ENCODE peak calls at places on chromosome 11, in four cellular contexts. A, R, D and P are unnamed samples.

GRCh38 chr11:17314232-17314547 is 37.4 kb upstream of the NCR3LG1 start:
- DNase-seq in A (no peak), R (no peak), D (no peak), P (peak; percentile 70)

GRCh38 chr11:69674267-69674885 is 777 bp downstream of the LTO1 start:
- DNase-seq in A (no peak), R (no peak), D (no peak), P (peak; percentile 76)

GRCh38 chr11:2092956-2093412 is 46.2 kb downstream of the IGF2 start:
- DNase-seq in A (peak; percentile 72), R (no peak), D (no peak), P (no peak)

GRCh38 chr11:117620659-117621058 is 176.4 kb downstream of the DSCAML1 start:
- DNase-seq in A (no peak), R (no peak), D (no peak), P (no peak)

GRCh38 chr11:79084382-79084781 is 356.4 kb downstream of the TENM4 start:
- DNase-seq in A (no peak), R (no peak), D (no peak), P (no peak)

GRCh38 chr11:36622431-36623136 is 24.5 kb upstream of the RAG2 start:
- DNase-seq in A (no peak), R (no peak), D (no peak), P (peak; percentile 14)

GRCh38 chr11:132913295-132913694 is 619.0 kb downstream of the OPCML start:
- DNase-seq in A (no peak), R (no peak), D (no peak), P (no peak)

GRCh38 chr11:73585834-73586575 is 11.9 kb downstream of the FAM168A start:
- DNase-seq in A (no peak), R (no peak), D (no peak), P (peak; percentile 47)

GRCh38 chr11:79152511-79152910 is 288.3 kb downstream of the TENM4 start:
- DNase-seq in A (no peak), R (no peak), D (no peak), P (no peak)

GRCh38 chr11:69174841-69175240 is 19.1 kb downstream of the SMIM38 start:
- DNase-seq in A (no peak), R (no peak), D (no peak), P (no peak)

GRCh38 chr11:46367244-46367915 is 14.1 kb upstream of the MDK start:
- DNase-seq in A (peak; percentile 65), R (no peak), D (no peak), P (no peak)

GRCh38 chr11:64720167-64720566 is 2.8 kb downstream of the NRXN2 start:
- DNase-seq in A (no peak), R (no peak), D (no peak), P (no peak)